ENCODE peak calls at places on chromosomes 3 and 15, in five cellular contexts. U is A549, S is K562, R is GM12878, V is H1. J is an unnamed sample.

GRCh38 chr3:106759686-106760085 is 617.6 kb upstream of the CCDC54 start:
- DNase-seq in U (no peak), S (no peak), R (no peak), V (no peak), J (no peak)

GRCh38 chr3:151166161-151166560 is 36.9 kb downstream of the GPR171 start:
- DNase-seq in U (peak; percentile 7), S (no peak), R (no peak), V (no peak), J (peak; percentile 15)

GRCh38 chr15:37181339-37181738 is 81.0 kb upstream of the MEIS2 start:
- DNase-seq in U (no peak), S (no peak), R (no peak), V (no peak), J (no peak)

GRCh38 chr3:168139947-168140346 is 44.2 kb upstream of the GOLIM4 start:
- DNase-seq in U (no peak), S (no peak), R (no peak), V (no peak), J (no peak)

GRCh38 chr3:160210799-160211221 is 14.4 kb upstream of the C3orf80 start:
- DNase-seq in U (peak; percentile 66), S (no peak), R (no peak), V (no peak), J (peak; percentile 11)

GRCh38 chr15:80619677-80620076 is 75.4 kb upstream of the ABHD17C start:
- DNase-seq in U (no peak), S (no peak), R (no peak), V (peak; percentile 13), J (peak; percentile 13)

GRCh38 chr3:105793040-105793439 is 75.8 kb downstream of the CBLB start:
- DNase-seq in U (no peak), S (no peak), R (no peak), V (no peak), J (no peak)

GRCh38 chr15:80679805-80680175 is 15.3 kb upstream of the ABHD17C start:
- DNase-seq in U (no peak), S (no peak), R (no peak), V (no peak), J (no peak)

GRCh38 chr3:102354818-102355515 is 79.8 kb upstream of the ZPLD1 start:
- DNase-seq in U (peak; percentile 47), S (no peak), R (no peak), V (no peak), J (no peak)

GRCh38 chr3:188913084-188913483 is 258.7 kb upstream of the TPRG1 start:
- DNase-seq in U (no peak), S (no peak), R (no peak), V (no peak), J (no peak)

GRCh38 chr3:188914556-188914955 is 257.2 kb upstream of the TPRG1 start:
- DNase-seq in U (no peak), S (no peak), R (no peak), V (no peak), J (no peak)

GRCh38 chr3:188915137-188915536 is 256.6 kb upstream of the TPRG1 start:
- DNase-seq in U (no peak), S (no peak), R (no peak), V (no peak), J (no peak)

GRCh38 chr3:188918086-188918485 is 253.7 kb upstream of the TPRG1 start:
- DNase-seq in U (no peak), S (no peak), R (no peak), V (no peak), J (no peak)

GRCh38 chr3:188916934-188917391 is 254.8 kb upstream of the TPRG1 start:
- DNase-seq in U (no peak), S (no peak), R (peak; percentile 19), V (no peak), J (no peak)
- TF ChIP-seq HDAC2 in U (no peak), S (no peak), R (no peak), V (no peak), J (no peak)

GRCh38 chr3:65078748-65079147 is 390.9 kb upstream of the ADAMTS9 start:
- DNase-seq in U (no peak), S (no peak), R (no peak), V (no peak), J (no peak)

GRCh38 chr3:65080432-65080831 is 392.6 kb upstream of the ADAMTS9 start:
- DNase-seq in U (peak; percentile 0), S (peak; percentile 8), R (no peak), V (no peak), J (no peak)

DNA sequence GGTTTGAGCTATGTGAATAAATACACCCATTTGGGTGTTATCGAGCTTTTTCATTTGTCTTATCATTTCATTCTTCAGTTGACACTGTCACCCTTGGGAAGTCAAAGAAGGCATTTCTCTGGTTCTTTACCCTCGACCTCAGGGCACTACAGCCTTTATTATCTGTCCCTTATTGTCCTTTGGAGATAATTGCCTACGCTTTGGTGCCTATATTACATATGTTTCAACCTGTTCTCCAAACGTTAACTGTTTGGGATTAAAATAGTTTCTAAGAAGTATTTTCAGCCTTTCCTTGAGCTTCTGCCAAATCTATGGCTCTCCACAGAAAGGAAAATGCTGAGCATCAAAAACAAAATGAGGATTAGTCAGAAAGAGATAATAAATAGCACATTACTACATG is 395.4 kb upstream of the ADAMTS9 start:
- DNase-seq in U (no peak), S (no peak), R (no peak), V (no peak), J (no peak)
- TF ChIP-seq KDM1A in U (no peak), S (no peak), R (no peak), V (no peak), J (no peak)

GRCh38 chr3:72231439-72232196 is 446.7 kb upstream of the PROK2 start:
- DNase-seq in U (no peak), S (peak; percentile 25), R (no peak), V (no peak), J (peak; percentile 7)
- TF ChIP-seq HDAC2 in U (no peak), S (peak; percentile 46), R (no peak), V (no peak), J (no peak)

DNA sequence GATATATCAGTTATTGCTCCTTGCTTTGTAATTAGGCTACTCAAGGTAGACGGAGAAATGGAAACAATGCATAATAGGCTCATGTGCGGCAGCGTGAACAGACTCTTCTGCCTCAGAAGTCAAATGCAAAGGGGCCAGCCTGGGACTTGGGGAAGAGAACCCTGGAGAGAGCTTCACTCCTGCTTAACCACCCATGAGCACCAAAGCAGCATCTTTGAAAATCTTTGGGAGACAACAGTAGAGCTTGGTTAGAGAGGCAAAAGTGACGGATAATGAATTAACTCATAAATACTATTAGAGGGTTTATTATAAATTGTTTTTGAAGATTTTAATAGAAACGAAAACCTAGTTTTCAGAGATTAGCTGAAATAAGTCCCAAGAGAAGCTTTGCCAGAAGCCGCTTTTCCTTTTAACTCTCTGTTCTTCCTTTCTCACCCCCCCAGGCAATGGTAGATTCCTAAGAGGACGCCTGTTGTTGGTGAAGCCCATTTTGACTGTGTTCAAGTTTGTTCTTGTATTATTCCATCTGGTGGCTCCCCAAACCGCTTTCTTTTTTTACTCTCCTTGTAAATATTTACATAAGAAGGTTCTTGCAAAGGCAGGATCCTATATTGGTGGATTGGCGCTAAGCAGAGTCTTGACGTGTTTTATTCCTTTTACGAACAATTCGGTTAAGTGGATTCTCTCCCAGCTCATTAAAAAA is 196.0 kb upstream of the TPRG1 start:
- DNase-seq in U (no peak), S (no peak), R (no peak), V (no peak), J (no peak)
- TF ChIP-seq KDM1A in U (no peak), S (no peak), R (no peak), V (no peak), J (no peak)

GRCh38 chr3:53152316-53152715 is 8.7 kb upstream of the PRKCD start:
- DNase-seq in U (no peak), S (no peak), R (no peak), V (no peak), J (no peak)

GRCh38 chr3:53154731-53155320 is 6.2 kb upstream of the PRKCD start:
- DNase-seq in U (no peak), S (no peak), R (no peak), V (no peak), J (no peak)

GRCh38 chr3:53155763-53156162 is 5.2 kb upstream of the PRKCD start:
- DNase-seq in U (no peak), S (no peak), R (no peak), V (no peak), J (no peak)

GRCh38 chr3:53153267-53153823 is 7.7 kb upstream of the PRKCD start:
- DNase-seq in U (no peak), S (no peak), R (no peak), V (no peak), J (no peak)

DNA sequence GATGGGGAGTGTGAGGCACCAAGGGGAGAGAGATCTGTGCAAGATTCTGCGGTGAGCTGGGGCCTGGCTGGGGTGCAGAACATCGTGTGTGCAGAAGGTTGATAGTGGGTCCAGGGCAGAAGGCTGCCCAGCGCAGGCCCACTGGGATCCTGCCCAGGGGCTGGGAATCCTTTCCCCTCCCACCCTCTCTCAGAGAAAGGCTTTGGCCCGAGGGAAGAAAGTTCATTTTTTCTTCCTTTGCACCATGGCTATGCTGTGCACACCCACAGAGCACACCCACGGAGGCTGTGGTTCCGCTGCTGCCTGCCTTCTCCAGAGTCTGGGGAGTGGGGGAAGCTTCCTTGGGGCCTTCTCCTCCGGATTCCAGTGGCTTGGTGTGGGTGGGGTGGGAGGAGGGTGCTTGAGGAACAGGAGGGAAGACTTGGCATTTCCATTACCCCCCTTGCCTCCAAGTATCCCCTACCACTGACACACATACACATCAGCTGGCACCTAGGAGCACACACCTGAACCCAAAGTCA is 7.0 kb upstream of the PRKCD start:
- DNase-seq in U (no peak), S (no peak), R (no peak), V (no peak), J (no peak)
- TF ChIP-seq HDAC2 in U (no peak), S (no peak), R (no peak), V (no peak), J (no peak)

GRCh38 chr3:22922317-22922716 is 280.8 kb upstream of the UBE2E2 start:
- DNase-seq in U (peak; percentile 18), S (no peak), R (no peak), V (no peak), J (no peak)
- TF ChIP-seq KDM1A in U (no peak), S (no peak), R (no peak), V (no peak), J (no peak)

DNA sequence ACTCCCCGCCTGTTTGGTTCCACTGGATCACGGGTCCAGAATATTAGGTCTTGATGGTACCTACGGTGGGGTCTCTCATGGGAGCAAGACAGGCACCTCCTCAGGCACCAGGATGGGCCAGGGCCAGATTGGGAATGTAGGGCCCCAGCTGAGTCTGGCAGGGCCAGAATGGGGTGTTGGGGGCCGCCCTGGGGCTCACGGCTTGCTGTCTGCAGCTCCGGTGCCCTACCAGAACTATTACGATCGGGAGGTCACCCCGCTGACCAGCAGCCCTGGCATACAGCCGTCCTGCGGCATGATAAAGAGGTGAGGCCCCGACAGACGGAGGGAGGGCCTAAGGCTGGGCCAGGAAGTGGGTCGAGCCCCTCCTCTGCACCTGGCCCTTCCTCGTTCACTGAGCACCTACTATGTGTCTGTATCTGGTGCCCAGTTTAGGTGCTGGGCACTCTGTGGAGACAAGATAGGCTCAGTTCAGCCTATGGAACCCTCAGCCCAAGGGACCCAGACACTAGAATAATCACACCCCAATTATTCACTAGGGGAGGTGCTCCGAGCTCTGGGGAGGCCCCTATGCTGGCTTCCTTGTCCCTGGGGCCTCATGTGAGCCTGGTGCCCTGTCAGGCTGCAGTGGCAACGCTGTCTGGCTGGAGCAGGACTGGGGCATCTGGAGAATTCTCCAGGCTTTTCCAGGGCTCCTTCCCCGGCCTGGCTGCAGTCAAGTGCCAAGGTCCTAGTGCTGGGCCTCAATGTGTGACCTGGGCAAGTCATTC is 37.9 kb downstream of the PSTPIP1 start:
- DNase-seq in U (no peak), S (no peak), R (no peak), V (peak; percentile 47), J (no peak)
- TF ChIP-seq HDAC2 in U (no peak), S (no peak), R (no peak), V (no peak), J (no peak)

J was measured in HepG2.